ENCODE peak calls at places on chromosomes 6 and 20, in four cellular contexts. E is K562, C is GM12891, O is GM12878. Y is an unnamed sample.

GRCh38 chr6:28211840-28212509 is 13.1 kb upstream of the ZSCAN9 start:
- DNase-seq in E (peak), C (no peak), O (no peak), Y (no peak)

GRCh38 chr6:113980937-113981554 is 10.1 kb upstream of the HDAC2 start:
- DNase-seq in E (peak), C (no peak), O (no peak), Y (no peak)

GRCh38 chr20:50471231-50471630 is 39.0 kb upstream of the PTPN1 start:
- DNase-seq in E (no peak), C (no peak), O (no peak), Y (no peak)

GRCh38 chr20:6756961-6757595 is 10.4 kb upstream of the BMP2 start:
- DNase-seq in E (no peak), C (no peak), O (no peak), Y (no peak)

GRCh38 chr20:49515588-49515987 is 33.1 kb upstream of the KCNB1 start:
- DNase-seq in E (no peak), C (no peak), O (no peak), Y (no peak)

GRCh38 chr20:21719592-21720214 is 14.2 kb downstream of the PAX1 start:
- DNase-seq in E (peak), C (peak), O (peak), Y (peak)

GRCh38 chr20:54668271-54669053 is 193.1 kb downstream of the DOK5 start:
- DNase-seq in E (peak), C (no peak), O (no peak), Y (peak)

GRCh38 chr6:31888281-31889258 is 8.9 kb downstream of the EHMT2 start:
- DNase-seq in E (peak), C (peak), O (no peak), Y (no peak)

GRCh38 chr6:133184798-133185380 is 56.3 kb upstream of the EYA4 start:
- DNase-seq in E (no peak), C (no peak), O (no peak), Y (no peak)

GRCh38 chr20:59222239-59222981 is 58.8 kb downstream of the ZNF831 start:
- DNase-seq in E (peak), C (peak), O (peak), Y (no peak)

GRCh38 chr6:125020385-125020784 is 58.1 kb downstream of the RNF217 start:
- DNase-seq in E (peak), C (no peak), O (no peak), Y (no peak)

DNA sequence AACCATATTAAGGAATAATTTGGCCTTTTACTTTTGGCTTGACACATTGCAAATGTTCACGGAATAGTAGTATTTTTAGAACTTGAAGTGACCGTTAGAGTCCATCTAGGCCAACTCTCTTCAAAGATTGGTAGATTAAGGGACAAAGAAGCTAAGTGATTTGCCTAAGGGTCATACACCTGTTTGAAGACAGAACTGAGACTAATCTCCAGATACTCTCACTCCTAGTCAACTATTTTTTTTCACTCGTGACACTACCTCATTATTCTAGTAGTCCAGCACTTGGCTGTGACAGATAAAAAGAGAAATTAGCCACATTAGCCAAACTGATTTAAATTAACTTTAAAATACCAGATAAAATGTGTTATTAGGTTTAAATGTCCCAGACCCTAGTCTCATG is 10.6 kb downstream of the ACSS2 start:
- DNase-seq in E (no peak), C (no peak), O (no peak), Y (no peak)
- TF ChIP-seq SPI1 in E (no peak), C (peak), O (no peak), Y (no peak)

DNA sequence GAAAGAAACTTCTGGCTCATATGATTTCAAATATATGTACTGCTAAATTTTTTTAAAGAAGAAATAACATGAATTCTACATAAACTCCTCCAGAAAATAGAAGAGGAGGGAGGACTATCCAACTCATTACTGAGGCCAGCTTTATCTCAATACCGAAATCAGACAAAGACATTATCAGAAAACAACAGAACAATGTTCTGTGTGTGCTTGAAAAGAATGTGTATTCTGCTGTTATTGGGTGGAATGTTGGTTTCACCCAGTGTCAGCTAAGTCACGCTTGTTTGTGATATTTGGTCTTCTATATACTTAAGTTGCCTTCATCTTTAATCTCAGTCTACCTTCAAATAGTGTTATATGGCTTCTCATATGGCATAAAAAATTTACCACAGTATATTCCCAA is 18.6 kb upstream of the ELOVL2 start:
- DNase-seq in E (no peak), C (no peak), O (no peak), Y (no peak)
- TF ChIP-seq SPI1 in E (no peak), C (no peak), O (no peak), Y (no peak)

GRCh38 chr20:63132715-63133471 is 83.0 kb downstream of the YTHDF1 start:
- DNase-seq in E (no peak), C (no peak), O (no peak), Y (no peak)

GRCh38 chr20:63133481-63134091 is 82.3 kb downstream of the YTHDF1 start:
- DNase-seq in E (no peak), C (no peak), O (no peak), Y (no peak)

GRCh38 chr20:63134201-63134612 is 81.7 kb downstream of the YTHDF1 start:
- DNase-seq in E (peak), C (no peak), O (no peak), Y (no peak)

GRCh38 chr20:63136296-63136695 is 79.6 kb downstream of the YTHDF1 start:
- DNase-seq in E (no peak), C (no peak), O (no peak), Y (no peak)

GRCh38 chr20:63135411-63135810 is 80.5 kb downstream of the YTHDF1 start:
- DNase-seq in E (peak), C (no peak), O (no peak), Y (no peak)
- TF ChIP-seq SPI1 in E (no peak), C (no peak), O (no peak), Y (no peak)

DNA sequence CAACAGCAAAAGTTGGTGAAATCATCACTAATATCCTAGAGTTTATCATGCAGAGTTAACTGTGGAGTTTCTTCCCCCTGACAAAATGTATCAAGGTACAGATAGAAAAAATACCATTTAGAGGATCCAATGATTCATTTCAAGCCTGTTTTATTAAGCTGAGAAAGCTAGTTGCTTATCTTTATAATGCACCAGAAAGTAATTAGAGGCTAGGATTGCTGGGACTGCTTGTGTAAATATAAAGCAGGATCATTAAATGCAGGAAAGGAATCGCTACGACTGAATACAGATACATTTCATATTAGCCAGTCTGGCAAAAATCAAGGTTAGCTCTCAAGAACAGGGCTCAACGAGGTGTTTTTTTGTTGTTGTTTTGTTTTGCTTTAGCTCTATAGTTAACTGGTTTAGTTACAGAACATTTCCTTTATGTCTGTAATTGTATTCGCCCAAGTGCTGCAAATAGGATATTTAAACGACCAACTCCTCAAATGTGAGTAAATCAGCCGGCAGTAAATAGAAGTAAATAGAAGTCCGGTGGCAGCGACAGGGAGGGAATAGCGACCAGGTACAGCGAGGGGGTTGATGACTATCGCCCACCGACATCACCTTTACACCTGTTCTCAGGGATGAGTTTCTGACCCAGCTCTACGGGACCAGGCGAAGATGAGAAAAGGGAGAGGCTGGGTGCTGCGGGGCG is 742 bp downstream of the UBE2J1 start:
- DNase-seq in E (no peak), C (no peak), O (no peak), Y (no peak)
- TF ChIP-seq SPI1 in E (no peak), C (no peak), O (no peak), Y (no peak)